ENCODE peak calls at places on chromosomes 11 and 22, in ten cellular contexts. G, J, B, I, Z, V, A, K, D and W are unnamed samples.
A peak's percentile ranks its signal among the peaks of the same experiment; 100 is the strongest.

GRCh38 chr11:92790376-92790775 is 179.1 kb upstream of the MTNR1B start:
- DNase-seq in G (no peak), J (no peak), B (no peak), I (no peak), Z (no peak), V (no peak), A (no peak), K (no peak), D (no peak), W (no peak)

GRCh38 chr22:22546490-22546889 is 12.6 kb downstream of the PRAME start:
- DNase-seq in G (no peak), J (no peak), B (no peak), I (no peak), Z (no peak), V (no peak), A (no peak), K (no peak), D (no peak), W (no peak)

GRCh38 chr22:23534851-23535717 is 45.0 kb downstream of the IGLL1 start:
- DNase-seq in G (no peak), J (peak; percentile 75), B (no peak), I (no peak), Z (no peak), V (no peak), A (no peak), K (peak; percentile 9), D (no peak), W (no peak)

GRCh38 chr22:49574205-49574604 is 253.5 kb downstream of the BRD1 start:
- DNase-seq in G (no peak), J (peak; percentile 56), B (no peak), I (no peak), Z (no peak), V (no peak), A (no peak), K (no peak), D (no peak), W (no peak)

GRCh38 chr11:7516488-7516887 is 2.7 kb downstream of the PPFIBP2 start:
- DNase-seq in G (no peak), J (no peak), B (no peak), I (no peak), Z (no peak), V (no peak), A (peak; percentile 32), K (no peak), D (no peak), W (peak; percentile 68)

GRCh38 chr11:17076517-17077239 is 789 bp downstream of the RPS13 start:
- DNase-seq in G (no peak), J (peak; percentile 53), B (no peak), I (no peak), Z (no peak), V (no peak), A (no peak), K (no peak), D (no peak), W (no peak)

GRCh38 chr22:50012201-50013181 is at the start of gene IL17REL:
- DNase-seq in G (no peak), J (peak; percentile 72), B (no peak), I (no peak), Z (no peak), V (no peak), A (no peak), K (no peak), D (no peak), W (no peak)

GRCh38 chr11:130561441-130561881 is 113.0 kb downstream of the ADAMTS15 start:
- DNase-seq in G (no peak), J (no peak), B (no peak), I (no peak), Z (no peak), V (peak; percentile 27), A (no peak), K (no peak), D (no peak), W (no peak)

GRCh38 chr11:43359432-43359818 is 705 bp downstream of the TTC17 start:
- DNase-seq in G (peak; percentile 6), J (no peak), B (peak; percentile 19), I (peak; percentile 36), Z (peak; percentile 47), V (no peak), A (no peak), K (no peak), D (no peak), W (no peak)

GRCh38 chr11:83645561-83645960 is 359.4 kb upstream of the CCDC90B start:
- DNase-seq in G (no peak), J (no peak), B (no peak), I (no peak), Z (no peak), V (no peak), A (no peak), K (no peak), D (no peak), W (no peak)